ENCODE peak calls at places on chromosomes 1 and 21, in six cellular contexts. O, Z, Y, U, N and F are unnamed samples.
A peak's percentile ranks its signal among the peaks of the same experiment; 100 is the strongest.

GRCh38 chr1:96473791-96474452 is 247.7 kb upstream of the PTBP2 start:
- DNase-seq in Y (no peak), N (no peak), O (no peak), U (peak; percentile 79), Z (peak; percentile 51), F (peak; percentile 27)

GRCh38 chr21:18354947-18355346 is 48.6 kb downstream of the TMPRSS15 start:
- DNase-seq in Y (no peak), N (no peak), U (no peak), O (no peak), Z (no peak), F (no peak)

GRCh38 chr1:77783141-77783540 is 3.7 kb downstream of the MIGA1 start:
- DNase-seq in Y (no peak), N (no peak), U (no peak), O (no peak), Z (no peak), F (no peak)

GRCh38 chr1:219294251-219294650 is 120.6 kb downstream of the LYPLAL1 start:
- DNase-seq in Y (no peak), N (no peak), O (no peak), U (no peak), Z (no peak), F (no peak)

GRCh38 chr1:101356013-101356412 is 119.2 kb downstream of the S1PR1 start:
- DNase-seq in O (no peak), Z (no peak), Y (no peak), N (no peak), U (no peak), F (no peak)

GRCh38 chr1:26994020-26994745 is 691 bp downstream of the TRNP1 start:
- DNase-seq in O (no peak), Z (no peak), N (peak; percentile 57), U (no peak), Y (peak; percentile 32), F (no peak)

GRCh38 chr1:202274611-202275010 is 67.1 kb downstream of the UBE2T start:
- DNase-seq in Z (peak; percentile 59), U (peak; percentile 12), Y (peak; percentile 41), N (no peak), O (no peak), F (peak; percentile 20)

GRCh38 chr1:113835686-113836290 is 23.5 kb upstream of the RSBN1 start:
- DNase-seq in Y (no peak), N (no peak), Z (peak; percentile 14), O (no peak), U (peak; percentile 61), F (peak; percentile 62)

GRCh38 chr1:52904590-52905375 is 16.8 kb downstream of the ECHDC2 start:
- DNase-seq in O (no peak), U (no peak), N (peak; percentile 81), Y (peak; percentile 81), Z (peak; percentile 68), F (no peak)

GRCh38 chr21:34243562-34243961 is 120.2 kb upstream of the KCNE2 start:
- DNase-seq in O (no peak), Z (peak; percentile 61), U (peak; percentile 11), Y (peak; percentile 58), N (peak; percentile 60), F (peak; percentile 27)

GRCh38 chr21:25331286-25331685 is 276.0 kb downstream of the MRPL39 start:
- DNase-seq in Z (no peak), Y (no peak), U (no peak), N (no peak), O (no peak), F (no peak)

GRCh38 chr1:113780363-113781146 is 21.3 kb upstream of the PHTF1 start:
- DNase-seq in U (peak; percentile 55), O (no peak), Z (no peak), Y (no peak), N (no peak), F (peak; percentile 35)

DNA sequence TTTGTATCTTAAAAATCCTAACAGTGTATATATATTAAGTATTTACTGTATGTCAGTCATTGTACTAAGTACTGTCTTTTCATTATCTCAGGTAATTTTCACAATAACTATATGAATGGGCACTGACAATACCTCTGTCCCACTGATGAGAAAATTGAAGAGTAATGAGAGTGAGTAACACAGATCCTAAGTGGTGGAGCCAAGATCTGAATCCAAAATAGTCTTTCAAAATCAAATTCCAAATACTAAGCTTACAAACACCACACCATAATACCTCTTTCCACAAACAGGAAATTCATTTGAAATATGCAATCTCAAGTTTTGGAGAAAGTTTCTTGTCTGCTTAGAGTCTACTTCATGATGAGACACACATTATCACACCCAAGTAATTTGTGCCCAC is 105.9 kb upstream of the EDEM3 start:
- DNase-seq in N (no peak), Z (no peak), Y (no peak), O (no peak), U (no peak), F (no peak)
- H2BK15ac ChIP-seq in N (no peak overlapping the region), Z (no peak overlapping the region), Y (no peak overlapping the region), O (no peak overlapping the region), U (no peak overlapping the region), F (no peak overlapping the region)

DNA sequence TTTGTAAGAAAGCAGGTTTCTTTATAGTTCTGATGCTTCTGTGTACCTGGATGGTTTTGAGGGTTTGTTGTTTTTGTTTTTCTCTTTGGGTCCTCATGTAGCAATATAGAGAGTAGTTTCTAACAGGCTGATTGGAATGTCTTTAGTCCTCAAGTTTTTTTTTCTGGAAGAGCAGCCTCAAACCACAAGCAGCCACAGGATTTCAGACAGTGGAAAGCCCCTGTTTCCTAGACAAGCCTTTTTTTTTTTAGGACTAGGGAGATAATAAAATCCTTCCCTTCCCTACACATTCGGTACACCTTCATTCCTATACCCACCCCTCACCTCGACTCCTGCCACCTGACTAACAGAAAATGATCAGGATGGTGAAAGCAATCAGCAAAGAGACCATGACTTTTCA is 47.6 kb downstream of the ACP6 start:
- DNase-seq in O (no peak), Z (no peak), Y (no peak), U (peak; percentile 69), N (no peak), F (peak; percentile 34)
- H2BK15ac ChIP-seq in O (no peak overlapping the region), Z (no peak overlapping the region), Y (no peak overlapping the region), U (no peak overlapping the region), N (no peak overlapping the region), F (no peak overlapping the region)

DNA sequence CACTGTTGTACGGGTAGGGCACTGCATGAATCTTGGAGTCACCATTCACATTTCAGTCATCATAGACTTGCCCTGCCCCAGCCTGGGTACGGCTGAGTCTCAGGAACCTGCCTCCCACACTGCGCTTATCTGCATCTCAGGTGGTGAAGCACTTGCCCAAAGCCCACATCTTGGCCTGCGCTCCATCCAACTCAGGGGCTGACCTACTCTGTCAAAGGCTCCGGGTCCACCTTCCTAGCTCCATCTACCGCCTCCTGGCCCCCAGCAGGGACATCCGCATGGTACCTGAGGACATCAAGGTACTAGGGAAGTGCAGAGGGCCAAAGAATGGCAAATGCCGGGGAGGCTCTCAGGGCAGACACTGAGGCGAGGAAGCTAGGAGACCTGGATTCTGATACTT is 11.7 kb downstream of the RHOC start:
- DNase-seq in Z (no peak), Y (no peak), N (no peak), O (no peak), U (no peak), F (no peak)
- H2BK15ac ChIP-seq in Z (no peak overlapping the region), Y (no peak overlapping the region), N (no peak overlapping the region), O (no peak overlapping the region), U (no peak overlapping the region), F (no peak overlapping the region)

GRCh38 chr1:95209291-95209690 is 24.7 kb upstream of the RWDD3 start:
- DNase-seq in Y (no peak), Z (peak; percentile 5), U (no peak), O (no peak), N (no peak), F (no peak)

GRCh38 chr1:95203908-95204437 is 30.0 kb upstream of the RWDD3 start:
- DNase-seq in Y (no peak), Z (no peak), U (no peak), N (no peak), O (no peak), F (no peak)

GRCh38 chr1:95208876-95209275 is 25.1 kb upstream of the RWDD3 start:
- DNase-seq in Z (no peak), U (no peak), N (no peak), Y (no peak), O (no peak), F (no peak)

GRCh38 chr1:95207223-95207935 is 26.6 kb upstream of the RWDD3 start:
- DNase-seq in U (no peak), Y (no peak), Z (no peak), O (no peak), N (no peak), F (no peak)

DNA sequence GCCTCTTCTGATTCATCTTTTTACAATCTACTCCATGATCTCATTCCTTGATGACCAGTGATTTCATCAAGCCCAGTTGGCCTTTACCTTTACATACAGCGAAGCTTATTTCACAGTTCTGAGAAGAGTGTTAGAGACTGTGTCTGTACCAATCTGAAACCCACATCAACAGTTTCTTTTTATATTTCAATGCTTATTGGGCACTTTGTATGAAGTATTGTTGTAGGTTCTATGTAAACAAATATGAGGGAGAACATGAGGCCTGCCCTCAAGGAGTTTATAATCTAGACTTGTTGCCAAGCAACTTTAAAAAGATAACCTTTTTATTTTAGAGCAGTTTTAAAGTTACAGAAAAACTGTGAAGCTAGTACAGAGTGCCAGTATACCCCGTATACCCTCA is 27.5 kb upstream of the RWDD3 start:
- DNase-seq in O (no peak), U (no peak), N (no peak), Y (no peak), Z (no peak), F (no peak)
- H2BK15ac ChIP-seq in O (no peak overlapping the region), U (no peak overlapping the region), N (no peak overlapping the region), Y (no peak overlapping the region), Z (no peak overlapping the region), F (no peak overlapping the region)

DNA sequence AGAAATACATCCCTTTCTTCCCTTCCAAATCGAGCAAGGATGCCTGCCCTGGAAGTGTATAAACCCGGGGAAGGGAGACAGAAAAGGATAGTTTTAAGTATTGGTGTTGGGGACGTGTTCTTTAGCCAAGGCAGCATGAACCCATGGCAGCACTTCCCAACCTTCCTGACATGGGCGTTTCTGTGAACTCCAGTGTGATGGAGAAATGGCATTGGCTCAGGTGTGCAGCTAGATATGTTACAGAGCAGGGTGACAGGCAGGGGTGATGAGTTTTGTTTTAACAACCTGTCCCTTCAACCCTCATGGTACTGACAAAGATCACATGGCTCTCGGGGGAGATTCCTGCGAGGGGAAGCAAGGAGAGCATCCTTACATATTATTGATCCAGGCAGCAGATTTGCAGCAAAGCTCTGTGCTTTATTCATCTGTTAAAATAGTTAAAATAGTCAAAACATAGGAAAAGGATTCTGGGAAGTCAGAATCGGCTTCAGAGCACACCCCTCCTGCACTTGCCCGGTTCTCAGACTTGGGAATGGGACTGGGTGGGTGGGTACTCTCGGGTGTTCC is 4.0 kb downstream of the MX1 start:
- DNase-seq in Y (no peak), O (no peak), N (peak; percentile 19), Z (no peak), U (no peak), F (no peak)
- H2BK15ac ChIP-seq in Y (no peak overlapping the region), O (no peak overlapping the region), N (no peak overlapping the region), Z (no peak overlapping the region), U (no peak overlapping the region), F (no peak overlapping the region)

DNA sequence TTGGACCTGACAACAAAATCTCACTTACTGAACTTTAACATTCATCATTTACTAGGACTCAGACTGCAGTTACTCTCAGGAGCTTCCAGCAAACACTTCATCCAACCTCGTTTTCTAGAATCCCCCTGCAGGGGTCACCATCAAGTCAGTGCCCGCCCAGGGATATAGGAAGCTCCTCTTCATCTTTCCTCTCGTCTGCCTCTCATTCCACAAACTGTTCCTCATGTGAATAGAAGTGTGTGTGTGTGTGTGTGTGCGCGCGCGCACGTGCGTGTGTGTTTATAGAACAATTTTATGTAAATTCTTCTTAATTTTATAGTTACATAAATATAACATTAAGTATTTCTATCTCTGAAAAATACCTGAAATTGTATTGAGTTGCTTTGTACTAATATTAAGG is 21.8 kb upstream of the ABCD3 start:
- DNase-seq in Y (peak; percentile 64), Z (peak; percentile 83), U (no peak), O (no peak), N (no peak), F (no peak)
- H2BK15ac ChIP-seq in Y (no peak overlapping the region), Z (no peak overlapping the region), U (no peak overlapping the region), O (no peak overlapping the region), N (no peak overlapping the region), F (no peak overlapping the region)